ENCODE peak calls at places on chromosomes 16 and 17, in ten cellular contexts. D is HTR-8/SVneo; W is neural crest cell; K is naive thymus-derived CD4-positive, alpha-beta T cell; E is hypothalamus; Z is transverse colon; V is nucleus accumbens; T is SK-N-MC; R is NCI-H1436 treated with DMSO at 0.1 percent for 48 hours; I is nephron progenitor cell. F is an unnamed sample.

GRCh38 chr17:56112086-56112485 is 41.2 kb upstream of the ANKFN1 start:
- DNase-seq in T (no peak), W (no peak), K (no peak), I (no peak), D (peak), E (no peak), R (no peak), Z (no peak), V (no peak), F (no peak)

GRCh38 chr17:17344507-17345293 is 41.5 kb downstream of the NT5M start:
- DNase-seq in V (no peak), K (no peak), R (no peak), D (no peak), W (no peak), T (no peak), Z (no peak), E (no peak), I (no peak), F (no peak)

GRCh38 chr17:11986939-11987329 is 10.3 kb downstream of the ZNF18 start:
- DNase-seq in T (no peak), I (peak), K (no peak), R (no peak), W (no peak), V (no peak), Z (no peak), E (no peak), D (peak), F (no peak)

GRCh38 chr17:70190959-70191805 is 21.9 kb downstream of the KCNJ2 start:
- DNase-seq in R (no peak), V (no peak), K (no peak), Z (no peak), E (no peak), I (no peak), W (no peak), D (no peak), T (no peak), F (no peak)

GRCh38 chr16:14101415-14101814 is 30.3 kb downstream of the MRTFB start:
- DNase-seq in R (no peak), V (no peak), E (no peak), T (no peak), K (no peak), I (no peak), W (no peak), D (no peak), Z (no peak), F (no peak)

GRCh38 chr17:75067856-75068255 is 19.9 kb upstream of the SLC16A5 start:
- DNase-seq in V (no peak), I (no peak), R (no peak), T (no peak), Z (no peak), E (no peak), W (no peak), D (no peak), K (peak), F (no peak)

GRCh38 chr17:64236827-64237403 is 26.1 kb downstream of the TEX2 start:
- DNase-seq in W (no peak), I (no peak), E (no peak), T (no peak), V (no peak), K (no peak), Z (no peak), R (no peak), D (no peak), F (no peak)

GRCh38 chr16:64872101-64872500 is 249.8 kb downstream of the CDH11 start:
- DNase-seq in W (no peak), T (no peak), I (no peak), V (no peak), R (no peak), E (no peak), D (no peak), Z (no peak), K (no peak), F (no peak)

GRCh38 chr17:78884148-78884870 is 18.7 kb downstream of the CEP295NL start:
- DNase-seq in R (no peak), E (peak), T (no peak), D (no peak), Z (no peak), I (no peak), V (peak), W (no peak), K (no peak), F (peak)

GRCh38 chr17:75428775-75429469 is 23.4 kb upstream of the GRB2 start:
- DNase-seq in K (no peak), D (no peak), W (no peak), Z (no peak), V (no peak), I (no peak), R (no peak), E (no peak), T (no peak), F (no peak)

GRCh38 chr17:70752966-70753467 is 583.7 kb downstream of the KCNJ2 start:
- DNase-seq in T (no peak), Z (no peak), D (no peak), V (no peak), I (no peak), W (no peak), K (no peak), R (no peak), E (no peak), F (no peak)

GRCh38 chr17:65564793-65565192 is 3.3 kb upstream of the AXIN2 start:
- DNase-seq in V (no peak), R (no peak), Z (no peak), K (no peak), W (no peak), D (no peak), E (no peak), I (peak), T (no peak), F (peak)

GRCh38 chr17:65109990-65110680 is 27.0 kb upstream of the RGS9 start:
- DNase-seq in D (no peak), I (no peak), R (no peak), Z (no peak), T (no peak), E (no peak), K (no peak), W (no peak), V (no peak), F (no peak)

GRCh38 chr17:73695035-73695738 is 50.9 kb upstream of the SDK2 start:
- DNase-seq in W (no peak), K (no peak), T (no peak), Z (no peak), I (no peak), E (no peak), R (no peak), V (no peak), D (no peak), F (no peak)

GRCh38 chr17:7651097-7651958 is 602 bp downstream of the ATP1B2 start:
- DNase-seq in T (no peak), I (peak), D (no peak), E (no peak), W (no peak), K (no peak), V (no peak), Z (no peak), R (no peak), F (no peak)

GRCh38 chr16:7601100-7601499 is 268.5 kb downstream of the RBFOX1 start:
- DNase-seq in Z (no peak), R (no peak), I (no peak), D (no peak), V (no peak), E (no peak), W (no peak), T (no peak), K (no peak), F (no peak)

GRCh38 chr17:38897671-38898290 is 27.6 kb upstream of the LASP1NB start:
- DNase-seq in Z (peak), I (no peak), R (no peak), W (no peak), T (no peak), E (peak), K (no peak), D (no peak), V (peak), F (no peak)

GRCh38 chr17:10285896-10286295 is 86.9 kb downstream of the MYH13 start:
- DNase-seq in R (no peak), V (no peak), I (no peak), K (no peak), D (no peak), Z (no peak), T (no peak), W (no peak), E (no peak), F (no peak)

GRCh38 chr17:4482338-4483011 is 16.2 kb upstream of the SPNS2 start:
- DNase-seq in E (no peak), V (no peak), K (no peak), R (no peak), Z (peak), W (no peak), D (no peak), I (no peak), T (no peak), F (no peak)

GRCh38 chr17:39002991-39003715 is 36.0 kb upstream of the FBXO47 start:
- DNase-seq in Z (peak), R (no peak), T (no peak), E (no peak), I (no peak), V (no peak), K (peak), D (no peak), W (no peak), F (peak)

GRCh38 chr17:1365445-1366039 is 34.5 kb downstream of the YWHAE start:
- DNase-seq in D (peak), K (peak), R (no peak), I (peak), Z (peak), E (no peak), V (peak), W (peak), T (peak), F (peak)

GRCh38 chr17:79955167-79955549 is 80.5 kb downstream of the TBC1D16 start:
- DNase-seq in Z (no peak), W (no peak), V (no peak), R (no peak), I (no peak), T (no peak), E (no peak), K (no peak), D (no peak), F (no peak)

GRCh38 chr16:29811896-29812665 is at the start of gene PRRT2:
- DNase-seq in W (peak), T (no peak), E (peak), R (peak), Z (peak), V (peak), K (peak), D (peak), I (peak), F (peak)

GRCh38 chr16:31409433-31409832 is 16.3 kb downstream of the ITGAD start:
- DNase-seq in T (no peak), Z (no peak), V (no peak), E (no peak), W (no peak), D (peak), I (no peak), R (no peak), K (no peak), F (no peak)

GRCh38 chr16:68778551-68779231 is 41.6 kb downstream of the CDH1 start:
- DNase-seq in Z (peak), R (peak), K (no peak), D (no peak), W (no peak), T (no peak), I (no peak), E (no peak), V (no peak), F (no peak)

GRCh38 chr16:87133112-87133850 is 183.9 kb downstream of the C16orf95 start:
- DNase-seq in W (no peak), T (no peak), R (no peak), I (no peak), V (no peak), D (no peak), E (no peak), Z (no peak), K (no peak), F (no peak)

GRCh38 chr17:35284955-35285354 is 42.1 kb downstream of the SLFN5 start:
- DNase-seq in K (no peak), R (no peak), E (no peak), V (no peak), Z (no peak), D (no peak), I (no peak), W (no peak), T (no peak), F (no peak)

GRCh38 chr16:12166271-12166670 is 189.7 kb downstream of the SNX29 start:
- DNase-seq in D (no peak), T (no peak), V (no peak), Z (no peak), I (no peak), W (no peak), K (no peak), E (no peak), R (no peak), F (no peak)

GRCh38 chr16:50742521-50743150 is 750 bp downstream of the CYLD start:
- DNase-seq in Z (peak), K (peak), V (no peak), I (peak), D (peak), R (no peak), W (no peak), T (no peak), E (no peak), F (no peak)

F was measured in testis.